ENCODE peak calls at places on chromosome 6, in seven cellular contexts. G, O, K, H, W, Y and E are unnamed samples.
A peak's percentile ranks its signal among the peaks of the same experiment; 100 is the strongest.

GRCh38 chr6:120871416-120872261 is 462.6 kb downstream of the TBC1D32 start:
- DNase-seq in O (no peak), K (no peak), W (no peak), Y (no peak), H (no peak), G (no peak), E (no peak)

GRCh38 chr6:5422321-5422915 is 161.1 kb downstream of the FARS2 start:
- DNase-seq in H (no peak), O (peak; percentile 57), K (no peak), W (no peak), Y (no peak), G (no peak), E (no peak)

GRCh38 chr6:7146079-7146828 is 38.5 kb downstream of the RREB1 start:
- DNase-seq in G (no peak), K (no peak), Y (peak; percentile 53), W (peak; percentile 37), O (peak; percentile 62), H (peak; percentile 49), E (no peak)

GRCh38 chr6:167119680-167120556 is 3.0 kb upstream of the CCR6 start:
- DNase-seq in W (peak; percentile 41), O (no peak), G (no peak), K (no peak), Y (no peak), H (no peak), E (no peak)

GRCh38 chr6:167968091-167968490 is 29.4 kb upstream of the KIF25 start:
- DNase-seq in W (no peak), K (no peak), O (no peak), Y (no peak), G (no peak), H (no peak), E (no peak)

GRCh38 chr6:169792306-169793015 is 41.0 kb downstream of the ERMARD start:
- DNase-seq in K (no peak), Y (peak; percentile 16), G (peak; percentile 71), H (no peak), W (no peak), O (no peak), E (no peak)

GRCh38 chr6:36605102-36605501 is 10.9 kb downstream of the SRSF3 start:
- DNase-seq in K (no peak), G (no peak), Y (no peak), H (no peak), O (no peak), W (no peak), E (no peak)

GRCh38 chr6:104705916-104706442 is 153.7 kb downstream of the HACE1 start:
- DNase-seq in H (no peak), K (no peak), G (no peak), Y (no peak), W (no peak), O (no peak), E (no peak)

GRCh38 chr6:149318581-149319286 is 1.2 kb downstream of the TAB2 start:
- DNase-seq in G (no peak), H (no peak), W (peak; percentile 43), Y (no peak), K (no peak), O (peak; percentile 36), E (no peak)

GRCh38 chr6:122307577-122307976 is 91.9 kb upstream of the HSF2 start:
- DNase-seq in K (no peak), Y (no peak), W (no peak), O (no peak), G (no peak), H (no peak), E (no peak)

GRCh38 chr6:83867527-83868161 is 8.2 kb downstream of the CYB5R4 start:
- DNase-seq in G (no peak), O (peak; percentile 97), K (peak; percentile 19), W (no peak), Y (peak; percentile 38), H (peak; percentile 17), E (peak; percentile 37)

GRCh38 chr6:159832941-159833340 is 32.9 kb downstream of the PNLDC1 start:
- DNase-seq in Y (no peak), G (no peak), O (no peak), H (no peak), W (no peak), K (no peak), E (no peak)

GRCh38 chr6:111844921-111845320 is 28.3 kb downstream of the FYN start:
- DNase-seq in W (peak; percentile 13), O (peak; percentile 28), K (no peak), Y (no peak), H (peak; percentile 20), G (no peak), E (no peak)

GRCh38 chr6:56807992-56808342 is 146.9 kb upstream of the BEND6 start:
- DNase-seq in Y (no peak), K (no peak), G (no peak), H (no peak), O (no peak), W (no peak), E (no peak)

GRCh38 chr6:37612475-37612874 is 85.2 kb downstream of the MDGA1 start:
- DNase-seq in G (no peak), O (no peak), W (no peak), K (no peak), Y (no peak), H (no peak), E (no peak)

GRCh38 chr6:75480425-75480824 is 13.2 kb downstream of the FILIP1 start:
- DNase-seq in O (no peak), G (no peak), Y (no peak), H (no peak), W (no peak), K (no peak), E (no peak)

GRCh38 chr6:108115598-108116058 is 41.1 kb upstream of the OSTM1 start:
- DNase-seq in W (no peak), G (no peak), Y (peak; percentile 71), O (peak; percentile 55), H (peak; percentile 39), K (peak; percentile 29), E (peak; percentile 39)

GRCh38 chr6:3635482-3635881 is 116.0 kb downstream of the PXDC1 start:
- DNase-seq in O (no peak), G (no peak), W (no peak), K (no peak), Y (no peak), H (no peak), E (no peak)

GRCh38 chr6:41941280-41942044 is at the start of gene CCND3:
- DNase-seq in O (peak; percentile 95), Y (peak; percentile 91), W (peak; percentile 92), G (peak; percentile 92), K (peak; percentile 95), H (peak; percentile 96), E (peak; percentile 82)

GRCh38 chr6:81762132-81762531 is 9.7 kb upstream of the TENT5A start:
- DNase-seq in G (no peak), W (no peak), H (no peak), O (no peak), Y (no peak), K (no peak), E (no peak)

GRCh38 chr6:122012576-122012975 is 386.9 kb upstream of the HSF2 start:
- DNase-seq in Y (no peak), K (no peak), O (no peak), W (no peak), H (no peak), G (no peak), E (no peak)

DNA sequence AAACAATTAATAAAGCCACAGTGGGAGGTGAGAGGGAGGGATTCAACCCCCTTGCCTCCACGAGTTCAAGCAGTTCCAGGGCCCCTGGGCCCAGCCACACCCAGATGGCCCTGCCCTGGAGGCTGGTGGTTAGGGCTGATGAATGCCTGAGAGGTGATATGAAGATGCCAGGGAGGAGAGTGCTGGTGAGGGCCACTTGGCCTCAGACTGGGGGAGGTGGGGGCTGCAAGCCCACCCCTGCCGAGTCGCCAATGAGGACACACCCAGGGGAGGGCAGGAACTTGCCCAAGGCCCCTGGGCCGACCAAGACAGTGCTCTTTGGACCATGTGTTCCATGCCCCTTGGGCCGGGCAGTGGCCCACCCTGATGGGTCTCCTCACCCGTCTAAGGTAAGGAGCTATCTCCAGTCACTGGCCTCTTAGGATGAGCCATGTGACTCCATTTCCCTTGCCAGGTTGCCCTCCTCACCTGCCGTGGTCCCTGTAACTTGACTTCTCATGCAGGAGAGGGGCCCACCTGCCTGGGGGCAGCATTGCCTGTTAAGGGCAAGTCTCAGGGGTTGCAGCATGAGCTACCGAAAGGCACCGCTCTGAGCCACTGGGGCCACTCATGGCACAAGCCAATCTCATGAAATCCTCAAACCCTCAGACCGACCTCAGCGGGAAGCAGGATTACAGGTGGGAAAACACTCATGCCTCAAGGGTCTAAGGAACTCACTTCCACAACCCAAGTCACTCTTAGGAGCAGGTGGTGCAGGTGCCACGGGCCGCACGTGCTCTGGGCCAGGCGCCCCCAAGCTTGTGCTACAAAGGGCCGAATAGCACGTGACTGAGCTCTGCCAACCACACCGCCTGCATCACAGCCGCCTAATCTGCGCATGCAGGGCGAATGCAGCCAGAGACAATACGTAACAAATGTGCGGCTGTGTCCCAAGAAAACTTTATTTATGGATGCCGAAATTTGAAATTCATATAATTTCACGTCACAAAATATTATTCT is 147.4 kb upstream of the MLN start:
- DNase-seq in O (no peak), G (no peak), K (no peak), Y (no peak), H (no peak), W (no peak), E (no peak)
- H3K27me3 ChIP-seq in O (no peaks in the 10 kb centered on the region), G (peaks cover 3% of the 10 kb centered on the region), K (no peaks in the 10 kb centered on the region), Y (no peaks in the 10 kb centered on the region), H (no peaks in the 10 kb centered on the region), W (peaks cover 66% of the 10 kb centered on the region), E (no peaks in the 10 kb centered on the region)

DNA sequence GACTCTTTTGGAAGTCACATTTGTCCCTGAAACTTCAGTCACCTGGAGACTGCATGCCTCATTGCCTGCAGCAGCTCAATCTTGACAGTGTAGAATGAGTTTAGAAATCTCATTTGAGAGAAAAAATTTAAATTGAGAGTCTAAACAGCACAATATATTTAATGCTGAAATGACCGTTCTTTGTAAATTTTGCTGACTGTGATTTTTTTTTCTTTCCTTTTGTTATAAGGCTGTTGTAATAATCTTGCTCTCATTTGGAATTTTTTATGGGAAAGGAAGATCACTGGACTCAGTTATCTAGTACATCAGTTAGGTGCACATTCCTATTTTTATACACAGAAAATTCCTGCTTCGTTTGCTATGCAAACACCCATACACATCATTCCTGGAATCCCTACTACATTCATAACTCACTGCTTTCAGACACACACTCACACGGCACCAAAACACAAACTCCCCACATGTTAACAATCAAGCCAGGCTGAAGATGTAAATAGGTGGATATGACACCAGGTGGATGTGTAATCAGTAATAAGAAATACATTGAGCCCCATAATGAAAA is 43.8 kb downstream of the PTCHD4 start:
- DNase-seq in K (no peak), O (no peak), Y (no peak), H (no peak), G (no peak), W (no peak), E (no peak)
- H3K27me3 ChIP-seq in K (no peaks in the 10 kb centered on the region), O (peaks cover 20% of the 10 kb centered on the region), Y (no peaks in the 10 kb centered on the region), H (no peaks in the 10 kb centered on the region), G (peaks cover 25% of the 10 kb centered on the region), W (no peaks in the 10 kb centered on the region), E (peaks cover 4% of the 10 kb centered on the region)

DNA sequence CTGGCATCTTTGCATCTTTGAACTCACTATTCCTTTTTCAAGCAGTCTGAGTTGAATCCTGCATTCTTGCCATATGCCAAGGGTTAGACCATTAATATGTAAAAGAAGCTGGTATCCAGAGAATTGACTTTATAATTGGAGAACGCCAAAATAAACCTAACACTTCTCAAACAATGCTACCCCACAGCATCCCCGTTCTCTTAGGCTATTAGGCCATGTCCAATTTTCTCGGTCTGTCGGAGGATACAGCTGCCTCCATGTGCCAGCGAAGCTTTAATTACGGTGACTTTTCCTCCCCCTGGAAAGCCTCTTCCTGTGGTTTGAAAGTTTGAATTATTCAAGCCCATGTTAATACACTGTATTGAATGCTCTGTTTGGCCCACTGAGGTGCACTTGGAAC is 60.6 kb downstream of the HS3ST5 start:
- DNase-seq in K (no peak), Y (no peak), W (no peak), H (no peak), G (no peak), O (no peak), E (no peak)
- H3K27me3 ChIP-seq in K (no peaks in the 10 kb centered on the region), Y (no peaks in the 10 kb centered on the region), W (no peaks in the 10 kb centered on the region), H (no peaks in the 10 kb centered on the region), G (no peaks in the 10 kb centered on the region), O (no peaks in the 10 kb centered on the region), E (no peaks in the 10 kb centered on the region)

GRCh38 chr6:99349620-99350141 is at the start of gene FAXC:
- DNase-seq in H (peak; percentile 17), O (peak; percentile 25), Y (peak; percentile 60), K (peak; percentile 10), W (peak; percentile 43), G (no peak), E (peak; percentile 50)
- H3K27me3 ChIP-seq in H (peaks cover 2% of the 10 kb centered on the region), O (peaks cover 39% of the 10 kb centered on the region), Y (peaks cover 3% of the 10 kb centered on the region), K (no peaks in the 10 kb centered on the region), W (no peaks in the 10 kb centered on the region), G (peaks cover 27% of the 10 kb centered on the region), E (peaks cover 15% of the 10 kb centered on the region)